ENCODE peak calls at places on chromosomes 4 and X, in eight cellular contexts. J is sigmoid colon, X is transverse colon, A is IMR-90, H is Peyer's patch, N is testis, I is breast epithelium, P is prostate gland. S is an unnamed sample.

GRCh38 chr4:157075811-157076577 is at the start of gene GLRB:
- DNase-seq in J (peak; percentile 65), X (no peak), A (peak; percentile 11), H (peak; percentile 49), N (peak; percentile 34), I (no peak), P (no peak), S (peak; percentile 61)

GRCh38 chr4:183342541-183343533 is 20.6 kb upstream of the CLDN24 start:
- DNase-seq in J (no peak), X (no peak), A (no peak), H (no peak), N (no peak), I (no peak), P (no peak), S (peak; percentile 29)

GRCh38 chr4:22911285-22911684 is 218.5 kb downstream of the GBA3 start:
- DNase-seq in J (no peak), X (no peak), A (no peak), H (no peak), N (no peak), I (no peak), P (no peak), S (no peak)

GRCh38 chrX:17592117-17592516 is 145.2 kb upstream of the SCML1 start:
- DNase-seq in J (no peak), X (no peak), A (peak; percentile 27), H (no peak), N (peak; percentile 40), I (no peak), P (no peak), S (no peak)

GRCh38 chr4:88489100-88489761 is 32.3 kb downstream of the HERC5 start:
- DNase-seq in J (no peak), X (no peak), A (no peak), H (no peak), N (no peak), I (no peak), P (no peak), S (no peak)

GRCh38 chr4:12889054-12889453 is 595.1 kb downstream of the RAB28 start:
- DNase-seq in J (no peak), X (no peak), A (no peak), H (no peak), N (no peak), I (no peak), P (no peak), S (no peak)

GRCh38 chrX:15465347-15465746 is 27.8 kb downstream of the PIR start:
- DNase-seq in J (peak; percentile 70), X (no peak), A (peak; percentile 39), H (no peak), N (no peak), I (no peak), P (no peak), S (no peak)

GRCh38 chr4:173264960-173265281 is 69.2 kb downstream of the HMGB2 start:
- DNase-seq in J (no peak), X (no peak), A (no peak), H (no peak), N (no peak), I (no peak), P (no peak), S (no peak)

GRCh38 chrX:67624324-67624723 is 80.5 kb downstream of the AR start:
- DNase-seq in J (no peak), X (no peak), A (no peak), H (no peak), N (no peak), I (no peak), P (no peak), S (no peak)

GRCh38 chrX:40131644-40132376 is 34.1 kb upstream of the BCOR start:
- DNase-seq in J (no peak), X (no peak), A (no peak), H (no peak), N (no peak), I (no peak), P (no peak), S (no peak)

GRCh38 chrX:149472620-149473019 is 32.5 kb downstream of the IDS start:
- DNase-seq in J (no peak), X (no peak), A (no peak), H (no peak), N (no peak), I (no peak), P (no peak), S (no peak)

GRCh38 chrX:18885317-18886004 is 98.5 kb downstream of the PHKA2 start:
- DNase-seq in J (peak; percentile 54), X (no peak), A (peak; percentile 7), H (no peak), N (no peak), I (no peak), P (no peak), S (no peak)

GRCh38 chr4:155888171-155888570 is 15.3 kb upstream of the TDO2 start:
- DNase-seq in J (no peak), X (no peak), A (peak; percentile 9), H (no peak), N (no peak), I (no peak), P (no peak), S (no peak)

GRCh38 chr4:168380290-168380689 is 61.7 kb upstream of the DDX60 start:
- DNase-seq in J (no peak), X (no peak), A (no peak), H (no peak), N (no peak), I (no peak), P (no peak), S (no peak)

GRCh38 chr4:663438-664428 is 10.3 kb downstream of the ATP5ME start:
- DNase-seq in J (peak; percentile 73), X (peak; percentile 71), A (no peak), H (no peak), N (peak; percentile 64), I (no peak), P (no peak), S (peak; percentile 54)
- TF ChIP-seq POLR2A in J (no peak), X (no peak), A (no peak), H (no peak), N (no peak), I (no peak), P (no peak), S (peak; percentile 26)

DNA sequence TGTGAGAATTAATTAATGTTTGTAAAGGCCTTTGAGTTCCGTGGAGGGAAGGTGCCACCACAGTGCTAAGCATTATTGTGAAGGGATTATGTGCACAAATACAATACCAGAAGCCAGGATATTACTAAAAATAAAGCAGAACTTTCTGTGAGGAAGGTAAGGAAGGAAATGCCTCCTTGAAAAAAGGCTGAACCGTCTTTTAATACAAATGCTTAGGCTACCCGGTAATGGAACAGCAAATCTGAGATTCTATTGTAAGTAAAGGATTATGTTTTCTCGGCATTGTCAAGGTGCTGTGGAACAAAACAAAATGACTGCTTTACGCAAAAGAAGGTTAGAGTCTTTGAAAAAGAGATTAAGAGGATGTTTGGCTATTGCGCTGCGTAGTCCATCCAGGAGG is 57.9 kb upstream of the SPRY1 start:
- DNase-seq in J (no peak), X (no peak), A (no peak), H (no peak), N (no peak), I (no peak), P (no peak), S (no peak)
- H3K27ac ChIP-seq in J (no peak overlapping the region), X (no peak overlapping the region), A (no peak overlapping the region), H (peak overlapping the region; percentile 12), N (no peak overlapping the region), I (peak overlapping the region; percentile 28), P (no peak overlapping the region), S (no peak overlapping the region)

GRCh38 chr4:7339751-7340552 is 94.8 kb downstream of the PSAPL1 start:
- DNase-seq in J (no peak), X (no peak), A (no peak), H (peak; percentile 38), N (no peak), I (no peak), P (no peak), S (no peak)

GRCh38 chr4:7340553-7341433 is 93.9 kb downstream of the PSAPL1 start:
- DNase-seq in J (no peak), X (no peak), A (no peak), H (no peak), N (no peak), I (no peak), P (no peak), S (no peak)

GRCh38 chr4:7337196-7338058 is 97.3 kb downstream of the PSAPL1 start:
- DNase-seq in J (no peak), X (no peak), A (no peak), H (no peak), N (no peak), I (no peak), P (no peak), S (no peak)

GRCh38 chr4:7338059-7338452 is 96.7 kb downstream of the PSAPL1 start:
- DNase-seq in J (no peak), X (no peak), A (no peak), H (no peak), N (no peak), I (no peak), P (no peak), S (no peak)

DNA sequence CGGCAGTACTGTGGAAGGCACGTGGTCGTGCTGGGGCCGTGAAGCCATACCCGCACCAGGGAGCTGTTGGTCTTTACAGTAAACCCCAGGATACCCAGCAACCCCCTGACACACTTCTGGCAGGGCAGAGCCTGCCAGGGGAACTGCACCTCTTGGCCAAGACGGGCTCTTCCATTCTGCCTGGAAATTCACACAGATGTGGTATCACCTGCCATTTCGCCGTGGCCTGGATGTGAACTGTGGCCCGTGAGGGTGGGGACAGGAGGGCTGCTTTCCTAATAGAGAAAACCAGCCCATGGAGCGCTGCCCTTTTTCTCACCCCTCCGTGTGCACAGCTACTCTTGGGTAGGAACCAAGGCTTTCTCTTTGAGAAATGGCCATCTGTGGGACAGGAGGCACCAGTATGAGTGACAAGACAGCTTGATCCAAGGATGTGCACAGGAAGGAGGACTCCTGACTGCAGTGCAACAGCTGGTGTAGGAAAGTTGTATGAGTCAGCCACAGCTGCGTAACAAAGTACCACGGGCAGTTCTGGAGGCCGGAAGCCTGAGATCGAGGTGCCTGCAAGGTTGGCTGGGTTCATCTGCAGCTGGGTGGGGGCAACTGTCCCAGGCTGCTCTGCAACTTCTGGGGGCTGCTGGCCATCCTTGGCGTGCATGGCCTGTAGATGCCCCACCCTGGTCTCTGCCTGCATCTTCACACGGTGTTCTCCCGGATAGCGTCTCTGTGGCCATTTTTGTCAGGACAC is 95.7 kb downstream of the PSAPL1 start:
- DNase-seq in J (no peak), X (no peak), A (no peak), H (no peak), N (no peak), I (no peak), P (no peak), S (no peak)
- TF ChIP-seq POLR2A in J (no peak), X (no peak), A (no peak), H (no peak), N (no peak), I (no peak), P (no peak), S (no peak)

GRCh38 chr4:145881585-145881984 is 57.0 kb downstream of the ZNF827 start:
- DNase-seq in J (no peak), X (no peak), A (no peak), H (no peak), N (no peak), I (no peak), P (no peak), S (no peak)

GRCh38 chr4:145879598-145879997 is 59.0 kb downstream of the ZNF827 start:
- DNase-seq in J (no peak), X (no peak), A (peak; percentile 20), H (no peak), N (no peak), I (peak; percentile 44), P (no peak), S (no peak)

GRCh38 chr4:145876531-145877180 is 62.0 kb downstream of the ZNF827 start:
- DNase-seq in J (no peak), X (no peak), A (no peak), H (no peak), N (no peak), I (no peak), P (no peak), S (no peak)

GRCh38 chr4:145880355-145880960 is 58.2 kb downstream of the ZNF827 start:
- DNase-seq in J (no peak), X (no peak), A (no peak), H (no peak), N (no peak), I (no peak), P (no peak), S (no peak)

GRCh38 chr4:145878501-145879435 is 59.9 kb downstream of the ZNF827 start:
- DNase-seq in J (no peak), X (no peak), A (peak; percentile 85), H (no peak), N (no peak), I (no peak), P (no peak), S (no peak)
- H3K27ac ChIP-seq in J (peak overlapping the region; percentile 39), X (peak overlapping the region; percentile 63), A (no peak overlapping the region), H (no peak overlapping the region), N (no peak overlapping the region), I (peak overlapping the region; percentile 67), P (no peak overlapping the region), S (no peak overlapping the region)